ENCODE peak calls at places on chromosomes 5 and 9, in ten cellular contexts. N is A673; W is activated effector memory CD4-positive, alpha-beta T cell treated with Interleukin-2 at 50 U/mL for 16 hours; F is stomach; Y is hippocampal formation; G is dermis blood vessel endothelial cell; R is T1000; O is heart right ventricle; U is activated naive CD4-positive, alpha-beta T cell treated with anti-CD3 and anti-CD28 coated beads for 36 hours; Q is activated gamma-delta T cell treated with anti-CD3 and anti-CD28 coated beads, Interleukin-2, amount 50 U/mL, for 16 hours. C is an unnamed sample.

GRCh38 chr9:6566409-6567139 is 79.0 kb downstream of the GLDC start:
- DNase-seq in U (peak), R (peak), Q (no peak), O (peak), N (peak), G (peak), W (no peak), Y (no peak), F (no peak), C (no peak)

GRCh38 chr9:85743290-85744128 is 1.8 kb upstream of the AGTPBP1 start:
- DNase-seq in Y (no peak), O (no peak), U (no peak), W (no peak), Q (no peak), G (no peak), R (peak), N (peak), F (peak), C (peak)

GRCh38 chr5:176728810-176729209 is 81.5 kb downstream of the TSPAN17 start:
- DNase-seq in Q (no peak), W (no peak), F (no peak), R (no peak), G (no peak), N (no peak), Y (no peak), U (no peak), O (no peak), C (no peak)

GRCh38 chr5:35029333-35029732 is 18.4 kb downstream of the AGXT2 start:
- DNase-seq in Y (no peak), U (peak), F (no peak), N (no peak), O (no peak), R (peak), Q (no peak), G (no peak), W (no peak), C (no peak)

GRCh38 chr9:16445141-16445920 is 425.1 kb downstream of the BNC2 start:
- DNase-seq in F (no peak), U (no peak), O (no peak), W (no peak), N (no peak), G (no peak), Y (no peak), R (no peak), Q (no peak), C (no peak)

GRCh38 chr5:134500699-134501430 is 24.6 kb upstream of the JADE2 start:
- DNase-seq in G (no peak), U (no peak), W (no peak), R (no peak), Q (no peak), N (no peak), O (no peak), Y (no peak), F (no peak), C (peak)

GRCh38 chr5:110045153-110045552 is 355.4 kb downstream of the MAN2A1 start:
- DNase-seq in O (no peak), F (no peak), G (no peak), Y (no peak), R (no peak), N (peak), W (no peak), U (no peak), Q (no peak), C (no peak)

GRCh38 chr5:127863161-127863560 is 160.0 kb downstream of the CCDC192 start:
- DNase-seq in N (no peak), O (no peak), W (no peak), Y (no peak), Q (no peak), U (no peak), F (no peak), R (no peak), G (peak), C (no peak)

GRCh38 chr9:17938256-17938655 is 359.4 kb downstream of the SH3GL2 start:
- DNase-seq in O (no peak), Y (no peak), U (no peak), F (no peak), N (no peak), G (no peak), W (no peak), R (no peak), Q (no peak), C (no peak)

GRCh38 chr5:115309751-115310370 is 13.4 kb upstream of the CCDC112 start:
- DNase-seq in R (no peak), U (no peak), F (no peak), Y (no peak), G (peak), Q (no peak), O (no peak), N (peak), W (no peak), C (no peak)

GRCh38 chr9:4177970-4178758 is 121.7 kb downstream of the GLIS3 start:
- DNase-seq in R (no peak), N (no peak), Y (no peak), W (no peak), F (no peak), U (no peak), Q (no peak), G (no peak), O (no peak), C (no peak)

GRCh38 chr9:18947772-18948391 is 85.1 kb downstream of the SAXO1 start:
- DNase-seq in N (no peak), R (no peak), F (no peak), O (no peak), G (no peak), Y (no peak), W (no peak), U (no peak), Q (no peak), C (no peak)

GRCh38 chr9:108673386-108673785 is 182.4 kb downstream of the ACTL7B start:
- DNase-seq in W (no peak), Y (no peak), Q (no peak), U (no peak), O (no peak), R (no peak), G (no peak), N (peak), F (no peak), C (peak)

GRCh38 chr5:10552183-10553143 is 11.4 kb upstream of the ANKRD33B start:
- DNase-seq in G (peak), R (no peak), O (no peak), Q (no peak), N (no peak), W (no peak), Y (no peak), U (no peak), F (no peak), C (no peak)

GRCh38 chr9:7489018-7489417 is 310.6 kb downstream of the DMAC1 start:
- DNase-seq in F (no peak), R (no peak), G (peak), N (no peak), O (peak), W (no peak), Q (no peak), Y (no peak), U (no peak), C (no peak)

GRCh38 chr5:61974680-61975079 is 331.3 kb upstream of the KIF2A start:
- DNase-seq in W (no peak), Y (no peak), N (no peak), Q (no peak), G (no peak), F (no peak), R (no peak), U (peak), O (no peak), C (no peak)

GRCh38 chr5:67133781-67134180 is 62.8 kb downstream of the CD180 start:
- DNase-seq in R (no peak), U (no peak), F (no peak), Y (no peak), O (no peak), G (no peak), W (no peak), N (no peak), Q (no peak), C (no peak)

C was measured in lower leg skin.